ENCODE peak calls at places on chromosomes 2 and 18, in eight cellular contexts. Y is chondrocyte; N is coronary artery; K is activated CD4-positive, alpha-beta T cell treated with anti-CD3 and anti-CD28 coated beads for 1 hour; M is NCI-H524; G is glutamatergic neuron; P is NCI-H345; A is GDM1. B is an unnamed sample.

GRCh38 chr2:71646028-71646427 is 192.7 kb downstream of the DYSF start:
- DNase-seq in Y (no peak), N (no peak), K (no peak), M (no peak), G (no peak), P (no peak), A (no peak), B (no peak)

GRCh38 chr2:215755651-215756350 is 257.6 kb downstream of the MREG start:
- DNase-seq in Y (no peak), N (no peak), K (no peak), M (no peak), G (no peak), P (no peak), A (no peak), B (no peak)

GRCh38 chr18:3597159-3597977 is 147.4 kb downstream of the TGIF1 start:
- DNase-seq in Y (no peak), N (no peak), K (no peak), M (no peak), G (no peak), P (no peak), A (no peak), B (no peak)

GRCh38 chr2:201955702-201956141 is 77.9 kb upstream of the FZD7 start:
- DNase-seq in Y (peak), N (no peak), K (no peak), M (no peak), G (no peak), P (no peak), A (no peak), B (no peak)

GRCh38 chr2:79619976-79620375 is 107.1 kb downstream of the CTNNA2 start:
- DNase-seq in Y (no peak), N (no peak), K (no peak), M (no peak), G (no peak), P (no peak), A (no peak), B (no peak)

GRCh38 chr18:55328301-55328700 is 259.7 kb downstream of the TCF4 start:
- DNase-seq in Y (no peak), N (no peak), K (no peak), M (no peak), G (no peak), P (no peak), A (no peak), B (no peak)

GRCh38 chr18:61803393-61803792 is 89.4 kb downstream of the RNF152 start:
- DNase-seq in Y (no peak), N (no peak), K (no peak), M (no peak), G (no peak), P (no peak), A (no peak), B (no peak)

GRCh38 chr18:24274822-24275221 is 122.8 kb downstream of the OSBPL1A start:
- DNase-seq in Y (no peak), N (no peak), K (no peak), M (no peak), G (no peak), P (no peak), A (no peak), B (no peak)

GRCh38 chr2:168166902-168167510 is 80.4 kb downstream of the STK39 start:
- DNase-seq in Y (no peak), N (no peak), K (no peak), M (no peak), G (no peak), P (no peak), A (no peak), B (no peak)

GRCh38 chr2:34524115-34524514 is 925.0 kb upstream of the FAM98A start:
- DNase-seq in Y (no peak), N (no peak), K (no peak), M (no peak), G (no peak), P (no peak), A (no peak), B (no peak)

GRCh38 chr18:25223211-25223610 is 128.8 kb downstream of the ZNF521 start:
- DNase-seq in Y (no peak), N (no peak), K (no peak), M (peak), G (peak), P (no peak), A (no peak), B (no peak)

GRCh38 chr2:86482034-86482433 is 40.9 kb downstream of the KDM3A start:
- DNase-seq in Y (no peak), N (no peak), K (no peak), M (no peak), G (no peak), P (no peak), A (no peak), B (no peak)

GRCh38 chr2:16375351-16375750 is 290.3 kb downstream of the CYRIA start:
- DNase-seq in Y (no peak), N (no peak), K (no peak), M (no peak), G (no peak), P (no peak), A (no peak), B (no peak)

GRCh38 chr2:112004246-112004645 is 50.8 kb upstream of the TMEM87B start:
- DNase-seq in Y (no peak), N (peak), K (no peak), M (no peak), G (no peak), P (no peak), A (peak), B (no peak)

GRCh38 chr2:105403785-105404698 is 5.2 kb upstream of the FHL2 start:
- DNase-seq in Y (no peak), N (no peak), K (no peak), M (no peak), G (no peak), P (no peak), A (no peak), B (no peak)

GRCh38 chr18:48073231-48073930 is 142.9 kb upstream of the SMAD2 start:
- DNase-seq in Y (no peak), N (no peak), K (no peak), M (peak), G (no peak), P (no peak), A (no peak), B (no peak)

GRCh38 chr2:141055526-141055925 is 1075.3 kb downstream of the LRP1B start:
- DNase-seq in Y (no peak), N (no peak), K (no peak), M (no peak), G (no peak), P (no peak), A (no peak), B (no peak)

GRCh38 chr2:218229851-218230250 is 12.9 kb downstream of the ARPC2 start:
- DNase-seq in Y (no peak), N (no peak), K (no peak), M (no peak), G (no peak), P (no peak), A (no peak), B (no peak)

GRCh38 chr18:58324824-58325520 is 280.9 kb downstream of the NEDD4L start:
- DNase-seq in Y (no peak), N (no peak), K (no peak), M (no peak), G (no peak), P (no peak), A (no peak), B (no peak)

GRCh38 chr2:73984203-73984921 is at the start of gene TET3:
- DNase-seq in Y (no peak), N (no peak), K (peak), M (no peak), G (peak), P (peak), A (no peak), B (no peak)

GRCh38 chr2:56749152-56749752 is 565.5 kb downstream of the CCDC85A start:
- DNase-seq in Y (no peak), N (no peak), K (no peak), M (peak), G (no peak), P (peak), A (no peak), B (no peak)

GRCh38 chr2:214587442-214587841 is 176.6 kb downstream of the VWC2L start:
- DNase-seq in Y (no peak), N (no peak), K (no peak), M (no peak), G (peak), P (no peak), A (no peak), B (no peak)

GRCh38 chr18:78416853-78417252 is 562.8 kb upstream of the SALL3 start:
- DNase-seq in Y (no peak), N (peak), K (no peak), M (no peak), G (no peak), P (no peak), A (no peak), B (no peak)

GRCh38 chr18:59067873-59068272 is 71.8 kb upstream of the SEC11C start:
- DNase-seq in Y (no peak), N (no peak), K (no peak), M (no peak), G (peak), P (no peak), A (no peak), B (no peak)

GRCh38 chr2:47201224-47201623 is 46.1 kb upstream of the STPG4 start:
- DNase-seq in Y (no peak), N (no peak), K (no peak), M (no peak), G (no peak), P (no peak), A (no peak), B (no peak)

GRCh38 chr2:42060028-42060427 is 12.2 kb downstream of the PKDCC start:
- DNase-seq in Y (no peak), N (no peak), K (no peak), M (no peak), G (no peak), P (no peak), A (peak), B (no peak)

GRCh38 chr2:233479616-233480489 is 86.7 kb downstream of the USP40 start:
- DNase-seq in Y (no peak), N (no peak), K (no peak), M (no peak), G (no peak), P (no peak), A (no peak), B (no peak)

GRCh38 chr2:241852116-241852980 is 6.3 kb downstream of the PDCD1 start:
- DNase-seq in Y (no peak), N (no peak), K (peak), M (no peak), G (no peak), P (no peak), A (no peak), B (no peak)

GRCh38 chr2:64222942-64223511 is 78.8 kb upstream of the PELI1 start:
- DNase-seq in Y (no peak), N (no peak), K (no peak), M (no peak), G (no peak), P (no peak), A (no peak), B (no peak)